ENCODE peak calls at places on chromosomes 13 and 19, in ten cellular contexts. One of them, this sample, is unnamed.

GRCh38 chr13:30618938-30619289 is 1.2 kb downstream of the USPL1 start:
- DNase-seq in thoracic aorta: no peak
- DNase-seq in lower leg skin: no peak
- DNase-seq in AG09309: no peak
- DNase-seq in IMR-90: no peak
- DNase-seq in fibroblast of pulmonary artery: no peak
- DNase-seq in A549: no peak
- DNase-seq in psoas muscle: no peak
- DNase-seq in NB4: peak; percentile 34
- DNase-seq in neural progenitor cell: no peak
- DNase-seq in this sample: no peak

GRCh38 chr13:36981156-36981743 is 17.9 kb downstream of the ALG5 start:
- DNase-seq in thoracic aorta: no peak
- DNase-seq in lower leg skin: no peak
- DNase-seq in AG09309: no peak
- DNase-seq in IMR-90: peak; percentile 79
- DNase-seq in fibroblast of pulmonary artery: peak; percentile 83
- DNase-seq in A549: peak; percentile 45
- DNase-seq in psoas muscle: no peak
- DNase-seq in NB4: peak; percentile 66
- DNase-seq in neural progenitor cell: peak; percentile 46
- DNase-seq in this sample: no peak

GRCh38 chr13:76620036-76620435 is 266.2 kb downstream of the KCTD12 start:
- DNase-seq in thoracic aorta: no peak
- DNase-seq in lower leg skin: no peak
- DNase-seq in AG09309: no peak
- DNase-seq in IMR-90: no peak
- DNase-seq in fibroblast of pulmonary artery: peak; percentile 23
- DNase-seq in A549: no peak
- DNase-seq in psoas muscle: no peak
- DNase-seq in NB4: no peak
- DNase-seq in neural progenitor cell: no peak
- DNase-seq in this sample: no peak

GRCh38 chr19:49231389-49231788 is 73.8 kb downstream of the TRPM4 start:
- DNase-seq in thoracic aorta: no peak
- DNase-seq in lower leg skin: no peak
- DNase-seq in AG09309: no peak
- DNase-seq in IMR-90: no peak
- DNase-seq in fibroblast of pulmonary artery: no peak
- DNase-seq in A549: no peak
- DNase-seq in psoas muscle: no peak
- DNase-seq in NB4: no peak
- DNase-seq in neural progenitor cell: no peak
- DNase-seq in this sample: no peak

GRCh38 chr19:1366899-1367870 is 16.5 kb upstream of the NDUFS7 start:
- DNase-seq in thoracic aorta: no peak
- DNase-seq in lower leg skin: no peak
- DNase-seq in AG09309: no peak
- DNase-seq in IMR-90: no peak
- DNase-seq in fibroblast of pulmonary artery: no peak
- DNase-seq in A549: no peak
- DNase-seq in psoas muscle: no peak
- DNase-seq in NB4: no peak
- DNase-seq in neural progenitor cell: no peak
- DNase-seq in this sample: no peak

GRCh38 chr13:94641432-94641941 is 39.8 kb downstream of the GPR180 start:
- DNase-seq in thoracic aorta: no peak
- DNase-seq in lower leg skin: no peak
- DNase-seq in AG09309: peak; percentile 43
- DNase-seq in IMR-90: peak; percentile 86
- DNase-seq in fibroblast of pulmonary artery: peak; percentile 95
- DNase-seq in A549: peak; percentile 7
- DNase-seq in psoas muscle: no peak
- DNase-seq in NB4: no peak
- DNase-seq in neural progenitor cell: no peak
- DNase-seq in this sample: no peak

GRCh38 chr19:45406165-45406956 is at the start of gene POLR1G:
- DNase-seq in thoracic aorta: no peak
- DNase-seq in lower leg skin: peak; percentile 95
- DNase-seq in AG09309: no peak
- DNase-seq in IMR-90: peak; percentile 75
- DNase-seq in fibroblast of pulmonary artery: peak; percentile 80
- DNase-seq in A549: peak; percentile 92
- DNase-seq in psoas muscle: peak; percentile 76
- DNase-seq in NB4: peak; percentile 76
- DNase-seq in neural progenitor cell: peak; percentile 88
- DNase-seq in this sample: peak; percentile 64

GRCh38 chr13:75569576-75569975 is 20.0 kb downstream of the UCHL3 start:
- DNase-seq in thoracic aorta: no peak
- DNase-seq in lower leg skin: no peak
- DNase-seq in AG09309: no peak
- DNase-seq in IMR-90: no peak
- DNase-seq in fibroblast of pulmonary artery: no peak
- DNase-seq in A549: no peak
- DNase-seq in psoas muscle: no peak
- DNase-seq in NB4: no peak
- DNase-seq in neural progenitor cell: no peak
- DNase-seq in this sample: no peak

GRCh38 chr19:8333771-8334457 is 9.1 kb downstream of the KANK3 start:
- DNase-seq in thoracic aorta: no peak
- DNase-seq in lower leg skin: no peak
- DNase-seq in AG09309: no peak
- DNase-seq in IMR-90: no peak
- DNase-seq in fibroblast of pulmonary artery: no peak
- DNase-seq in A549: no peak
- DNase-seq in psoas muscle: no peak
- DNase-seq in NB4: no peak
- DNase-seq in neural progenitor cell: peak; percentile 68
- DNase-seq in this sample: no peak

GRCh38 chr19:8336072-8336569 is 6.9 kb downstream of the KANK3 start:
- DNase-seq in thoracic aorta: no peak
- DNase-seq in lower leg skin: no peak
- DNase-seq in AG09309: no peak
- DNase-seq in IMR-90: no peak
- DNase-seq in fibroblast of pulmonary artery: no peak
- DNase-seq in A549: no peak
- DNase-seq in psoas muscle: no peak
- DNase-seq in NB4: no peak
- DNase-seq in neural progenitor cell: peak; percentile 29
- DNase-seq in this sample: no peak

GRCh38 chr19:8332976-8333770 is 9.9 kb downstream of the KANK3 start:
- DNase-seq in thoracic aorta: no peak
- DNase-seq in lower leg skin: no peak
- DNase-seq in AG09309: no peak
- DNase-seq in IMR-90: no peak
- DNase-seq in fibroblast of pulmonary artery: no peak
- DNase-seq in A549: no peak
- DNase-seq in psoas muscle: no peak
- DNase-seq in NB4: no peak
- DNase-seq in neural progenitor cell: peak; percentile 48
- DNase-seq in this sample: no peak

GRCh38 chr19:8335343-8336071 is 7.6 kb downstream of the KANK3 start:
- DNase-seq in thoracic aorta: no peak
- DNase-seq in lower leg skin: no peak
- DNase-seq in AG09309: no peak
- DNase-seq in IMR-90: no peak
- DNase-seq in fibroblast of pulmonary artery: no peak
- DNase-seq in A549: peak; percentile 66
- DNase-seq in psoas muscle: no peak
- DNase-seq in NB4: no peak
- DNase-seq in neural progenitor cell: no peak
- DNase-seq in this sample: no peak

DNA sequence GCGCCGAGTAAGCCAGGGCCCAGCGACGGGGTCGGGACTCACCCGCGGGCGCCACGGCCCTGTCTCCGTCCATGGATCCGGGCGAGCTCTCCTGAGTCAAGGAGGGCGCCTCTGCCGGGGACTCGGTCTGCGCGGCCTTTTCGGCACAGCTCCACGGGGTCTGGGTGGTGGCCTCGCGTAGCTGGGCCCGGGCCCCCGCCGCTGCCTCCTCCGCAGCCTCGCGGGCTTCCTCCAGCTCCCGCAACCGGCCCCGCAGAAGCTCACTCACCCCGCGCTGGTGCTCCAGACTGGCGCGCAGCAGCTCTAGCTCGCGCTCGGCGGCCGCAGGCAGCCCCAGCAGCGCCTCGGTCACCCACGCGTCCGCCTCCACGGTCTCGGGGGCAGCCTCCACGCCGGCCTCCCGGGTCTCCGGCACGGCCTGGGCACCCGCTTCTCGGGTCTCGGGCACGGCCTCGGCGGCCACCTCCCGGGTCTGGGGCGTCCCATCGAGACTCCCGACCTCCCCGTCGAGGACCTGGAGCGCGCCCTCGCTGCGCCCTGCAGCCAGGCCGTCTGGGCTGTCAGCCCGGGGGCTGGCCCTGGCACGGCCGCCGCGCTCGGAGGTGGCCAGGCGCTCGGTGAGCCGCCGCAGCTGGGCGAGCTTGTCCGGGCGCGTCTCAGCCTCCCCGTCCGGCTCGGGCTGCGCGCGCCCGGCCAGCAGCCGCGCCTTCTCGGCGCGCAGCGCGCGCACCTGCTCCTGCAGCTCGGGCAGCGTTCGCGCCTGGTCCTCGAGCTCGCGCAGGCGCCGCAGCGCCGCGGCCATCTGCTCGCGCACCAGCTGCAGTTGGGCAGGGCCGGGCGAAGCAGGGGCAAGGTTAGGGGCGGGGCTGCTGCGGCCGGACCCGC is 8.4 kb downstream of the KANK3 start:
- DNase-seq in thoracic aorta: no peak
- DNase-seq in lower leg skin: no peak
- DNase-seq in AG09309: no peak
- DNase-seq in IMR-90: peak; percentile 74
- DNase-seq in fibroblast of pulmonary artery: peak; percentile 72
- DNase-seq in A549: peak; percentile 84
- DNase-seq in psoas muscle: no peak
- DNase-seq in NB4: peak; percentile 47
- DNase-seq in neural progenitor cell: peak; percentile 95
- DNase-seq in this sample: no peak
- TF ChIP-seq CTCF in thoracic aorta: no peak
- TF ChIP-seq CTCF in lower leg skin: no peak
- TF ChIP-seq CTCF in AG09309: no peak
- TF ChIP-seq CTCF in IMR-90: no peak
- TF ChIP-seq CTCF in fibroblast of pulmonary artery: no peak
- TF ChIP-seq CTCF in A549: no peak
- TF ChIP-seq CTCF in psoas muscle: no peak
- TF ChIP-seq CTCF in NB4: no peak
- TF ChIP-seq CTCF in neural progenitor cell: no peak
- TF ChIP-seq CTCF in this sample: no peak

DNA sequence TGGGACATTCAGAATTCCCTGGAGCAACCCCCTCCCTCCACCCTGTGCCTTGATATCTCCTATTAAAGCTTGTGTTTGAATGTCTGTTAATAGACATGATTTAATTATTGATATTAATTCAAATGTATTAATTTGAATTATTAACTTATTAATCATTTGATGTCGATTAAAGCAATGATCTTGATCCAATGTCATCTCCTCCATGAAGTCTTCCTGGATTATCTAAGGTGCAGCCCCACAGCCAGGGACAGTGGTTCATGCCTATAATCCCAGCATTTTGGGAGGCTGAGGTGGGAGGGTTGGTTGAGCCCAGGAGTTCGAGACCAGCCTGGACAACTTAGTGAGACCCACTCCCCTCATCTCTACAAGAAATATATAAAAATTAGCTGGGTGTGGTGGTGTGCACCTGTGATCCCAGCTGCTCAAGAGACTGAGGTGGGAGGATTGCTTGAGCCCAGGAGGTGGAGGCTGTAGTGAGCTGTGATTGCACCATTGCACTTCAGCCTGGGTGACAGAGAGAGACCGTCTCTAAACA is 9.6 kb downstream of the FEM1A start:
- DNase-seq in thoracic aorta: no peak
- DNase-seq in lower leg skin: no peak
- DNase-seq in AG09309: no peak
- DNase-seq in IMR-90: no peak
- DNase-seq in fibroblast of pulmonary artery: no peak
- DNase-seq in A549: no peak
- DNase-seq in psoas muscle: no peak
- DNase-seq in NB4: no peak
- DNase-seq in neural progenitor cell: no peak
- DNase-seq in this sample: no peak
- H3K4me3 ChIP-seq in thoracic aorta: no peak overlapping the region
- H3K4me3 ChIP-seq in lower leg skin: no peak overlapping the region
- H3K4me3 ChIP-seq in AG09309: no peak overlapping the region
- H3K4me3 ChIP-seq in IMR-90: no peak overlapping the region
- H3K4me3 ChIP-seq in fibroblast of pulmonary artery: no peak overlapping the region
- H3K4me3 ChIP-seq in A549: no peak overlapping the region
- H3K4me3 ChIP-seq in psoas muscle: peak overlapping the region; percentile 31
- H3K4me3 ChIP-seq in NB4: no peak overlapping the region
- H3K4me3 ChIP-seq in neural progenitor cell: no peak overlapping the region
- H3K4me3 ChIP-seq in this sample: no peak overlapping the region

GRCh38 chr19:15841875-15842569 is 26.6 kb upstream of the OR10H1 start:
- DNase-seq in thoracic aorta: no peak
- DNase-seq in lower leg skin: no peak
- DNase-seq in AG09309: no peak
- DNase-seq in IMR-90: no peak
- DNase-seq in fibroblast of pulmonary artery: no peak
- DNase-seq in A549: no peak
- DNase-seq in psoas muscle: no peak
- DNase-seq in NB4: peak; percentile 25
- DNase-seq in neural progenitor cell: no peak
- DNase-seq in this sample: no peak

GRCh38 chr19:15840833-15841232 is 25.4 kb upstream of the OR10H1 start:
- DNase-seq in thoracic aorta: no peak
- DNase-seq in lower leg skin: no peak
- DNase-seq in AG09309: no peak
- DNase-seq in IMR-90: no peak
- DNase-seq in fibroblast of pulmonary artery: no peak
- DNase-seq in A549: no peak
- DNase-seq in psoas muscle: no peak
- DNase-seq in NB4: no peak
- DNase-seq in neural progenitor cell: no peak
- DNase-seq in this sample: no peak

GRCh38 chr19:15836345-15836594 is 20.8 kb upstream of the OR10H1 start:
- DNase-seq in thoracic aorta: no peak
- DNase-seq in lower leg skin: no peak
- DNase-seq in AG09309: no peak
- DNase-seq in IMR-90: peak; percentile 8
- DNase-seq in fibroblast of pulmonary artery: peak; percentile 6
- DNase-seq in A549: peak; percentile 4
- DNase-seq in psoas muscle: no peak
- DNase-seq in NB4: no peak
- DNase-seq in neural progenitor cell: no peak
- DNase-seq in this sample: no peak

GRCh38 chr19:15831626-15832025 is 16.2 kb upstream of the OR10H1 start:
- DNase-seq in thoracic aorta: no peak
- DNase-seq in lower leg skin: no peak
- DNase-seq in AG09309: no peak
- DNase-seq in IMR-90: no peak
- DNase-seq in fibroblast of pulmonary artery: no peak
- DNase-seq in A549: no peak
- DNase-seq in psoas muscle: no peak
- DNase-seq in NB4: no peak
- DNase-seq in neural progenitor cell: no peak
- DNase-seq in this sample: no peak

DNA sequence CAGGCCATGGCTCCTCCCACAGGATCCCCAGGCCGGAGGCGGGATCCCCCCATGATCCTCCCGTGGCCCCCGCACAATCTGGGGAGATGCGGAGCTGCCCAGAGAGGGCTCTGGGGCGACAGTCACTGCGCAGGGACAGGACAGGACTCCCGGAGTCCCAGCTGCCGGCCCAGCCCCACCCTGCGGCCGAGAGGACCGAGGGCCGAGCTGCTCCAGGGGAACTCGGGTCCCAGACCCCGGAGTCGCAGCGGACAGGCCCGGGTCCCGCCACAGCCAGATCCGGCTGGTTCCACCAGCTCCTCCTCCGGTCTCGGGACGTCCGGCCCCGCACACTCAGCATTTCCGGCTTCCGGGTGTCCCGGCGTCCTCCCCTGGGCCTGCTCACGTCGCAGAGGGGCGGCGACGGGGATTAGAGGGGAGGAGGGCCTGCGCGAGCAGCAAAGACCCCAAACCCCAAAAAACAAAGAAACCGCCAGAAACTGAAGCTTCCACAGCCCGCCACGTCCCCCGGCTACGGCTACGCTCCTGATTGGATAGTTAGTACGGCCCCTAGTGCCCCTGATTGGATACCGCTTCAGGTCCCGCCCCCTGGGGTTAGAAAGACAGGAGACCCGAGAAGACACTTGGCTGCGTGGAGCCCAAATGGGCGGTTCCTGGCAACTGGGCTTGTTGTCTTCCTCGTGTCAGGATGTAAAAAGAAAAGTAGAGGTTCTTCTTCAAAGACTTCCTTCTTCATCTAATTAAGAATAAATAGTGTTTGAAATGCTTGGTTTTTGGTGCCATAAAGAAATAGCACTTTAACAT is 21.3 kb upstream of the OR10H1 start:
- DNase-seq in thoracic aorta: peak; percentile 91
- DNase-seq in lower leg skin: peak; percentile 100
- DNase-seq in AG09309: peak; percentile 66
- DNase-seq in IMR-90: peak; percentile 88
- DNase-seq in fibroblast of pulmonary artery: peak; percentile 91
- DNase-seq in A549: peak; percentile 95
- DNase-seq in psoas muscle: peak; percentile 97
- DNase-seq in NB4: peak; percentile 98
- DNase-seq in neural progenitor cell: no peak
- DNase-seq in this sample: peak; percentile 77
- TF ChIP-seq CTCF in thoracic aorta: no peak
- TF ChIP-seq CTCF in lower leg skin: no peak
- TF ChIP-seq CTCF in AG09309: no peak
- TF ChIP-seq CTCF in IMR-90: peak; percentile 0
- TF ChIP-seq CTCF in fibroblast of pulmonary artery: no peak
- TF ChIP-seq CTCF in A549: no peak
- TF ChIP-seq CTCF in psoas muscle: no peak
- TF ChIP-seq CTCF in NB4: no peak
- TF ChIP-seq CTCF in neural progenitor cell: no peak
- TF ChIP-seq CTCF in this sample: no peak

GRCh38 chr19:42326969-42327368 is 1.5 kb downstream of the MEGF8 start:
- DNase-seq in thoracic aorta: no peak
- DNase-seq in lower leg skin: no peak
- DNase-seq in AG09309: no peak
- DNase-seq in IMR-90: no peak
- DNase-seq in fibroblast of pulmonary artery: no peak
- DNase-seq in A549: no peak
- DNase-seq in psoas muscle: no peak
- DNase-seq in NB4: no peak
- DNase-seq in neural progenitor cell: no peak
- DNase-seq in this sample: no peak
- H3K4me3 ChIP-seq in thoracic aorta: no peak overlapping the region
- H3K4me3 ChIP-seq in lower leg skin: no peak overlapping the region
- H3K4me3 ChIP-seq in AG09309: no peak overlapping the region
- H3K4me3 ChIP-seq in IMR-90: no peak overlapping the region
- H3K4me3 ChIP-seq in fibroblast of pulmonary artery: no peak overlapping the region
- H3K4me3 ChIP-seq in A549: peak overlapping the region; percentile 75
- H3K4me3 ChIP-seq in psoas muscle: peak overlapping the region; percentile 91
- H3K4me3 ChIP-seq in NB4: no peak overlapping the region
- H3K4me3 ChIP-seq in neural progenitor cell: no peak overlapping the region
- H3K4me3 ChIP-seq in this sample: peak overlapping the region; percentile 99